ENCODE peak calls at places on chromosome 4, in ten cellular contexts. V is A549, N is endothelial cell, E is neural crest cell, T is IMR-90, Y is fibroblast of the aortic adventitia, L is HCT116, B is AG10803, S is breast epithelium, F is prostate gland. X is an unnamed sample.

GRCh38 chr4:170391066-170391754 is 301.5 kb upstream of the AADAT start:
- DNase-seq in V (no peak), N (no peak), E (no peak), T (peak), Y (no peak), L (no peak), B (peak), S (no peak), F (no peak), X (no peak)

GRCh38 chr4:87589531-87589930 is 18.8 kb upstream of the DSPP start:
- DNase-seq in V (peak), N (no peak), E (no peak), T (peak), Y (peak), L (no peak), B (peak), S (no peak), F (no peak), X (no peak)

GRCh38 chr4:78460368-78460767 is 91.2 kb upstream of the ANXA3 start:
- DNase-seq in V (no peak), N (no peak), E (no peak), T (no peak), Y (no peak), L (no peak), B (no peak), S (no peak), F (no peak), X (no peak)

GRCh38 chr4:139530833-139531427 is 25.1 kb downstream of the SETD7 start:
- DNase-seq in V (peak), N (peak), E (peak), T (no peak), Y (peak), L (peak), B (peak), S (no peak), F (no peak), X (peak)

GRCh38 chr4:83019794-83020497 is 9.3 kb upstream of the LIN54 start:
- DNase-seq in V (no peak), N (no peak), E (no peak), T (no peak), Y (no peak), L (no peak), B (no peak), S (no peak), F (no peak), X (no peak)

GRCh38 chr4:71217688-71218087 is 121.1 kb upstream of the SLC4A4 start:
- DNase-seq in V (no peak), N (no peak), E (no peak), T (no peak), Y (peak), L (no peak), B (peak), S (no peak), F (no peak), X (no peak)

GRCh38 chr4:3285558-3286334 is 7.1 kb upstream of the RGS12 start:
- DNase-seq in V (no peak), N (no peak), E (no peak), T (peak), Y (peak), L (no peak), B (peak), S (peak), F (no peak), X (peak)

GRCh38 chr4:168177546-168178149 is 85.3 kb downstream of the ANXA10 start:
- DNase-seq in V (no peak), N (no peak), E (no peak), T (no peak), Y (no peak), L (no peak), B (no peak), S (no peak), F (no peak), X (peak)

GRCh38 chr4:95508421-95508820 is 40.4 kb downstream of the UNC5C start:
- DNase-seq in V (no peak), N (no peak), E (no peak), T (peak), Y (peak), L (peak), B (no peak), S (no peak), F (no peak), X (no peak)

GRCh38 chr4:77922158-77923094 is 59.8 kb downstream of the MRPL1 start:
- DNase-seq in V (no peak), N (no peak), E (no peak), T (peak), Y (peak), L (no peak), B (peak), S (no peak), F (no peak), X (no peak)

GRCh38 chr4:17578482-17578891 is 1.5 kb downstream of the LAP3 start:
- DNase-seq in V (no peak), N (no peak), E (no peak), T (peak), Y (peak), L (no peak), B (no peak), S (no peak), F (no peak), X (no peak)

GRCh38 chr4:9812530-9813340 is 31.3 kb downstream of the DRD5 start:
- DNase-seq in V (no peak), N (no peak), E (no peak), T (no peak), Y (no peak), L (no peak), B (peak), S (no peak), F (no peak), X (no peak)

GRCh38 chr4:86220137-86220536 is 139.7 kb downstream of the MAPK10 start:
- DNase-seq in V (peak), N (no peak), E (no peak), T (peak), Y (peak), L (no peak), B (peak), S (no peak), F (no peak), X (no peak)

GRCh38 chr4:128574706-128575105 is 234.8 kb upstream of the JADE1 start:
- DNase-seq in V (peak), N (peak), E (peak), T (peak), Y (peak), L (peak), B (peak), S (no peak), F (peak), X (peak)

GRCh38 chr4:121307441-121308327 is 73.1 kb downstream of the QRFPR start:
- DNase-seq in V (peak), N (peak), E (no peak), T (peak), Y (peak), L (peak), B (peak), S (no peak), F (no peak), X (peak)

GRCh38 chr4:185344743-185345538 is 50.8 kb downstream of the LRP2BP start:
- DNase-seq in V (no peak), N (peak), E (no peak), T (no peak), Y (no peak), L (no peak), B (no peak), S (no peak), F (no peak), X (no peak)
- TF ChIP-seq CTCF in V (no peak), N (no peak), E (no peak), T (no peak), Y (no peak), L (no peak), B (no peak), S (no peak), F (no peak), X (no peak)

GRCh38 chr4:158254328-158254727 is 44.0 kb downstream of the TMEM144 start:
- DNase-seq in V (no peak), N (no peak), E (no peak), T (no peak), Y (no peak), L (no peak), B (no peak), S (no peak), F (no peak), X (no peak)

GRCh38 chr4:158255727-158256324 is 45.5 kb downstream of the TMEM144 start:
- DNase-seq in V (peak), N (peak), E (no peak), T (peak), Y (peak), L (peak), B (peak), S (no peak), F (peak), X (peak)

GRCh38 chr4:158261480-158261879 is 51.2 kb downstream of the TMEM144 start:
- DNase-seq in V (no peak), N (no peak), E (no peak), T (no peak), Y (no peak), L (no peak), B (no peak), S (no peak), F (no peak), X (no peak)

GRCh38 chr4:158259955-158260575 is 49.8 kb downstream of the TMEM144 start:
- DNase-seq in V (peak), N (no peak), E (no peak), T (peak), Y (peak), L (peak), B (peak), S (no peak), F (no peak), X (no peak)
- TF ChIP-seq CTCF in V (peak), N (peak), E (peak), T (peak), Y (peak), L (peak), B (peak), S (peak), F (no peak), X (no peak)

DNA sequence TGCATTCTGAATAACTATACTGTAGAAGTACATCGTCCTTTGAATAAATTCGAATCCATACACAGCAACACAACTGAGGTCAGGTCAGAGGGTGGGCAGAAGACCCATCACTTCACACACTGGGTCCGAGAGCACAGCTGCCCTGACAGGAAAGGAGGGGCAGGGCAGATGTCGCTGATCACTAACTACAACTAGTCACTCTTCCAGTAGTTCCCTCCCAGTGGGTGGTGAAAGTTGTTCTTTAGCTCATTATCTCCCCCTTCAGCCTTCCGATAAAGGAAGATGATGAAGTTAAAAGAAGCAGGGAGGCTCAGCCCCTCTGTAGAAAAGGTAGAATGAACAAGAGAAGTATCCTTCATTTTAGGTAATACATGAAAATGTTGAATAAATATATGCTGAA is 278.9 kb downstream of the INPP4B start:
- DNase-seq in V (peak), N (no peak), E (no peak), T (no peak), Y (no peak), L (peak), B (no peak), S (no peak), F (no peak), X (peak)
- TF ChIP-seq CTCF in V (peak), N (no peak), E (no peak), T (no peak), Y (no peak), L (peak), B (no peak), S (no peak), F (no peak), X (no peak)

DNA sequence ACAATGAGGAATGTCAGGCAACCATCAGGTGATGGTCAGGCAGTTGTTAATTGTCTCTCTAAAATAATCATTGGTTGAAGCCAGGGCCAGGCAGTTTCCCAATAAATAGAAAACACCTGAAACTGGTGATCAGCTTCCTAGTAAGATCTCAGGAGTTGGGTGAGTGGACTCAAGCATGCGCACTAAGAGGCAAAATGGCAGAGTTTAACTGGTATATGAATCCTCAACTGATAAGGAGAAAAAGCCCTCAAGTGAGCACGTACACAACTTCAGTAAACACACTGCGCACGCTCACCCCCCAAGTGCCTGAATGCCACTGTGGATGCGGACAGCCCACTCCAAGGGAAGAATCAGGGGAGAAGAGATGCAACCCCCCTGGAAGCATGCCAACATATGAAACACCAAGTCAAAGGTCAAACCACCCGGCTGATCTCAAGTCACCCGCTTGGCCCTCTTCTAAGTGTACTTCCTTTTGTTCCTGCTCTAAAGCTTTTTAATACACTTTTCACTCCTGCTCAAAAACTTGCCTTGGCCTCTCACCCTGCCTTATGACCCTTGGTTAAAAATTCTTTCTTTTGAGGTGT is 39.9 kb downstream of the LNX1 start:
- DNase-seq in V (no peak), N (no peak), E (no peak), T (no peak), Y (no peak), L (no peak), B (no peak), S (no peak), F (no peak), X (no peak)
- TF ChIP-seq CTCF in V (no peak), N (no peak), E (no peak), T (no peak), Y (no peak), L (no peak), B (no peak), S (no peak), F (no peak), X (no peak)

GRCh38 chr4:182917182-182918043 is at the start of gene DCTD:
- DNase-seq in V (peak), N (peak), E (peak), T (peak), Y (peak), L (no peak), B (peak), S (peak), F (peak), X (peak)
- TF ChIP-seq CTCF in V (peak), N (no peak), E (peak), T (peak), Y (peak), L (peak), B (peak), S (no peak), F (no peak), X (no peak)